ENCODE peak calls at places on chromosomes 16 and 17, in five cellular contexts. K is ovary, U is NCI-H345, I is astrocyte of the spinal cord, T is iris pigment epithelial cell. Z is an unnamed sample.

GRCh38 chr16:49343291-49343690 is 30.3 kb upstream of the C16orf78 start:
- DNase-seq in T (no peak), I (no peak), K (no peak), U (no peak), Z (no peak)

GRCh38 chr17:2571523-2572303 is 21.7 kb upstream of the PAFAH1B1 start:
- DNase-seq in T (no peak), U (no peak), K (no peak), I (no peak), Z (peak)

GRCh38 chr17:79628861-79629547 is 18.2 kb upstream of the RBFOX3 start:
- DNase-seq in K (no peak), I (no peak), U (no peak), T (no peak), Z (no peak)

GRCh38 chr17:41919840-41920579 is 1.3 kb upstream of the ACLY start:
- DNase-seq in U (no peak), I (no peak), K (peak), T (peak), Z (no peak)

GRCh38 chr17:4840893-4841242 is 7.7 kb downstream of the MINK1 start:
- DNase-seq in T (no peak), I (no peak), U (no peak), K (no peak), Z (no peak)

GRCh38 chr17:69179227-69179952 is 37.7 kb upstream of the ABCA6 start:
- DNase-seq in I (peak), U (no peak), K (no peak), T (peak), Z (no peak)

GRCh38 chr16:81823111-81823510 is 44.0 kb downstream of the PLCG2 start:
- DNase-seq in I (no peak), U (no peak), K (no peak), T (no peak), Z (peak)

GRCh38 chr16:81265658-81266451 is 27.4 kb downstream of the BCO1 start:
- DNase-seq in T (peak), U (no peak), K (peak), I (no peak), Z (no peak)

GRCh38 chr16:70635356-70636016 is 10.9 kb upstream of the IL34 start:
- DNase-seq in K (no peak), I (peak), U (peak), T (peak), Z (no peak)

GRCh38 chr17:79648181-79648831 is 37.5 kb upstream of the RBFOX3 start:
- DNase-seq in T (no peak), I (no peak), K (peak), U (no peak), Z (no peak)

GRCh38 chr16:19837331-19837943 is 47.2 kb downstream of the GPRC5B start:
- DNase-seq in T (peak), U (no peak), I (no peak), K (no peak), Z (no peak)

GRCh38 chr17:27609606-27610303 is 21.2 kb upstream of the LGALS9 start:
- DNase-seq in T (peak), U (no peak), I (peak), K (peak), Z (no peak)

GRCh38 chr16:19095699-19096098 is 18.1 kb upstream of the ITPRIPL2 start:
- DNase-seq in T (no peak), U (no peak), I (peak), K (no peak), Z (peak)

GRCh38 chr17:77726549-77726957 is 231.9 kb upstream of the TNRC6C start:
- DNase-seq in I (no peak), T (no peak), K (no peak), U (no peak), Z (no peak)

GRCh38 chr16:67718668-67719047 is 458 bp downstream of the GFOD2 start:
- DNase-seq in K (no peak), I (no peak), U (no peak), T (peak), Z (peak)

GRCh38 chr16:89175280-89176146 is 4.0 kb downstream of the CDH15 start:
- DNase-seq in K (no peak), U (no peak), T (no peak), I (no peak), Z (no peak)

GRCh38 chr16:28837672-28838557 is 8.2 kb downstream of the TUFM start:
- DNase-seq in I (no peak), T (no peak), U (no peak), K (no peak), Z (no peak)

GRCh38 chr17:28891201-28891600 is 6.3 kb downstream of the FLOT2 start:
- DNase-seq in U (no peak), I (no peak), T (no peak), K (no peak), Z (no peak)

GRCh38 chr16:51565149-51565548 is 414.1 kb upstream of the SALL1 start:
- DNase-seq in U (no peak), T (no peak), K (no peak), I (no peak), Z (no peak)

GRCh38 chr16:83847371-83848225 is 39.8 kb downstream of the HSBP1 start:
- DNase-seq in T (no peak), U (no peak), I (no peak), K (no peak), Z (peak)

GRCh38 chr17:32820440-32820839 is 56.5 kb downstream of the MYO1D start:
- DNase-seq in T (no peak), I (no peak), U (no peak), K (no peak), Z (no peak)

GRCh38 chr17:68499587-68499986 is 12.6 kb upstream of the PRKAR1A start:
- DNase-seq in T (no peak), I (no peak), U (no peak), K (no peak), Z (no peak)

GRCh38 chr16:22381392-22381791 is 7.0 kb upstream of the CDR2 start:
- DNase-seq in T (no peak), U (no peak), I (no peak), K (no peak), Z (no peak)

GRCh38 chr16:81415757-81416156 is 28.9 kb upstream of the CMIP start:
- DNase-seq in I (no peak), U (no peak), K (no peak), T (no peak), Z (no peak)

GRCh38 chr16:53973021-53973420 is 269.1 kb downstream of the FTO start:
- DNase-seq in I (no peak), T (no peak), K (no peak), U (no peak), Z (no peak)

GRCh38 chr17:33981713-33982601 is 273.1 kb upstream of the CCL2 start:
- DNase-seq in I (no peak), T (no peak), K (no peak), U (peak), Z (no peak)

GRCh38 chr16:20740901-20741491 is 622 bp downstream of the THUMPD1 start:
- DNase-seq in K (peak), U (peak), I (peak), T (peak), Z (peak)

GRCh38 chr16:85923153-85924021 is 24.4 kb downstream of the IRF8 start:
- DNase-seq in U (no peak), I (no peak), K (peak), T (peak), Z (no peak)

GRCh38 chr16:15404792-15405191 is 9.2 kb downstream of the MPV17L start:
- DNase-seq in U (no peak), I (no peak), T (peak), K (peak), Z (no peak)

GRCh38 chr17:30336369-30337171 is 2.7 kb upstream of the TMIGD1 start:
- DNase-seq in K (no peak), U (peak), I (peak), T (peak), Z (peak)

GRCh38 chr16:1863681-1864460 is 8.1 kb downstream of the MEIOB start:
- DNase-seq in U (peak), K (no peak), T (peak), I (peak), Z (no peak)

GRCh38 chr17:77085916-77086432 is 54.8 kb upstream of the SEC14L1 start:
- DNase-seq in T (no peak), K (no peak), I (no peak), U (peak), Z (no peak)

GRCh38 chr17:39800540-39800939 is 62.8 kb downstream of the GRB7 start:
- DNase-seq in U (peak), K (no peak), T (no peak), I (no peak), Z (peak)

GRCh38 chr17:36004604-36005003 is 3.3 kb upstream of the CCL15 start:
- DNase-seq in I (no peak), U (no peak), K (no peak), T (no peak), Z (no peak)

GRCh38 chr17:50584749-50585148 is 24.2 kb downstream of the CACNA1G start:
- DNase-seq in U (peak), K (no peak), T (no peak), I (no peak), Z (no peak)

GRCh38 chr17:60473788-60474187 is 51.5 kb downstream of the CHCT1 start:
- DNase-seq in U (no peak), I (peak), T (peak), K (no peak), Z (no peak)

GRCh38 chr17:48610282-48611211 is at the start of gene HOXB7:
- DNase-seq in T (no peak), I (peak), U (peak), K (peak), Z (peak)

Z was measured in GM13977.